ENCODE peak calls at places on chromosomes 13 and 19, in nine cellular contexts. R, X, N, U, C, J, O, I and Z are unnamed samples.

GRCh38 chr19:39401549-39402416 is 4.9 kb upstream of the ZFP36 start:
- DNase-seq in C (peak), O (peak), R (peak), I (peak), X (peak), U (peak), J (no peak), N (peak), Z (peak)

GRCh38 chr13:25860862-25861261 is 191.0 kb downstream of the SHISA2 start:
- DNase-seq in I (no peak), N (no peak), C (no peak), X (no peak), J (no peak), U (peak), O (no peak), R (no peak), Z (peak)

GRCh38 chr19:42323852-42324654 is 1.4 kb upstream of the MEGF8 start:
- DNase-seq in I (peak), X (no peak), N (no peak), O (no peak), U (no peak), C (no peak), R (no peak), J (peak), Z (no peak)

GRCh38 chr13:60448907-60449510 is 52.0 kb downstream of the TDRD3 start:
- DNase-seq in C (no peak), U (peak), X (peak), I (no peak), N (peak), J (peak), O (no peak), R (peak), Z (peak)

GRCh38 chr13:35025314-35025713 is 83.2 kb downstream of the NBEA start:
- DNase-seq in X (no peak), N (no peak), J (no peak), R (no peak), U (no peak), I (no peak), C (no peak), O (no peak), Z (no peak)

GRCh38 chr13:25329706-25330105 is 28.3 kb downstream of the NUP58 start:
- DNase-seq in X (peak), J (no peak), N (peak), C (no peak), R (no peak), U (peak), O (no peak), I (no peak), Z (peak)

GRCh38 chr19:34838753-34839431 is 65.9 kb upstream of the ZNF599 start:
- DNase-seq in O (no peak), X (peak), R (no peak), J (peak), N (no peak), C (no peak), I (no peak), U (no peak), Z (peak)

GRCh38 chr13:33276581-33276980 is 9.0 kb downstream of the STARD13 start:
- DNase-seq in O (no peak), X (no peak), I (no peak), C (no peak), U (no peak), R (no peak), N (no peak), J (no peak), Z (no peak)

GRCh38 chr13:36430247-36431203 is 1.8 kb upstream of the CCNA1 start:
- DNase-seq in O (no peak), N (no peak), R (no peak), C (no peak), J (peak), I (no peak), U (no peak), X (no peak), Z (no peak)

GRCh38 chr19:3042545-3043267 is 13.6 kb upstream of the TLE2 start:
- DNase-seq in U (no peak), O (no peak), J (no peak), C (no peak), X (no peak), N (no peak), R (no peak), I (no peak), Z (peak)

GRCh38 chr13:37715606-37716015 is 117.0 kb upstream of the POSTN start:
- DNase-seq in N (peak), U (peak), I (no peak), X (no peak), O (no peak), J (no peak), C (no peak), R (no peak), Z (peak)

GRCh38 chr19:46631481-46631880 is 4.5 kb downstream of the GNG8 start:
- DNase-seq in R (no peak), O (no peak), J (no peak), U (peak), C (no peak), N (no peak), X (no peak), I (no peak), Z (peak)

GRCh38 chr19:35433448-35433847 is 14.6 kb upstream of the FFAR2 start:
- DNase-seq in C (no peak), N (peak), U (no peak), O (no peak), J (no peak), X (no peak), R (no peak), I (no peak), Z (no peak)